ENCODE peak calls at places on chromosomes 12 and 14, in nine cellular contexts. One of them, this sample, is unnamed. For H3K36me3, the result is how much of the 10 kb centered on the place peaks cover.

GRCh38 chr12:5864913-5865312 is 80.1 kb downstream of the ANO2 start:
- DNase-seq in IMR-90: no peak
- DNase-seq in H7: no peak
- DNase-seq in tibial artery: no peak
- DNase-seq in lung: no peak
- DNase-seq in body of pancreas: no peak
- DNase-seq in ovary: no peak
- DNase-seq in BE2C: no peak
- DNase-seq in esophagus squamous epithelium: no peak
- DNase-seq in this sample: no peak

GRCh38 chr12:275784-276183 is 13.1 kb upstream of the SLC6A13 start:
- DNase-seq in IMR-90: no peak
- DNase-seq in H7: no peak
- DNase-seq in tibial artery: no peak
- DNase-seq in lung: no peak
- DNase-seq in body of pancreas: no peak
- DNase-seq in ovary: no peak
- DNase-seq in BE2C: no peak
- DNase-seq in esophagus squamous epithelium: no peak
- DNase-seq in this sample: no peak

GRCh38 chr12:77152623-77153193 is 87.3 kb upstream of the E2F7 start:
- DNase-seq in IMR-90: peak
- DNase-seq in H7: peak
- DNase-seq in tibial artery: no peak
- DNase-seq in lung: no peak
- DNase-seq in body of pancreas: no peak
- DNase-seq in ovary: no peak
- DNase-seq in BE2C: no peak
- DNase-seq in esophagus squamous epithelium: no peak
- DNase-seq in this sample: no peak

GRCh38 chr14:97267509-97267908 is 470.3 kb downstream of the VRK1 start:
- DNase-seq in IMR-90: no peak
- DNase-seq in H7: no peak
- DNase-seq in tibial artery: no peak
- DNase-seq in lung: no peak
- DNase-seq in body of pancreas: no peak
- DNase-seq in ovary: no peak
- DNase-seq in BE2C: no peak
- DNase-seq in esophagus squamous epithelium: no peak
- DNase-seq in this sample: no peak

GRCh38 chr12:106302401-106303201 is at the start of gene TCP11L2:
- DNase-seq in IMR-90: peak
- DNase-seq in H7: peak
- DNase-seq in tibial artery: peak
- DNase-seq in lung: peak
- DNase-seq in body of pancreas: peak
- DNase-seq in ovary: peak
- DNase-seq in BE2C: peak
- DNase-seq in esophagus squamous epithelium: peak
- DNase-seq in this sample: peak

GRCh38 chr12:5492562-5492961 is 60.7 kb downstream of the NTF3 start:
- DNase-seq in IMR-90: no peak
- DNase-seq in H7: no peak
- DNase-seq in tibial artery: no peak
- DNase-seq in lung: no peak
- DNase-seq in body of pancreas: no peak
- DNase-seq in ovary: no peak
- DNase-seq in BE2C: no peak
- DNase-seq in esophagus squamous epithelium: no peak
- DNase-seq in this sample: no peak

GRCh38 chr14:100295376-100296105 is 10.7 kb downstream of the SLC25A29 start:
- DNase-seq in IMR-90: no peak
- DNase-seq in H7: no peak
- DNase-seq in tibial artery: peak
- DNase-seq in lung: no peak
- DNase-seq in body of pancreas: no peak
- DNase-seq in ovary: no peak
- DNase-seq in BE2C: no peak
- DNase-seq in esophagus squamous epithelium: no peak
- DNase-seq in this sample: no peak

GRCh38 chr12:42987216-42987631 is 397.7 kb upstream of the PRICKLE1 start:
- DNase-seq in IMR-90: no peak
- DNase-seq in H7: no peak
- DNase-seq in tibial artery: no peak
- DNase-seq in lung: no peak
- DNase-seq in body of pancreas: peak
- DNase-seq in ovary: no peak
- DNase-seq in BE2C: peak
- DNase-seq in esophagus squamous epithelium: no peak
- DNase-seq in this sample: no peak

GRCh38 chr12:120642086-120642485 is 1.7 kb downstream of the CABP1 start:
- DNase-seq in IMR-90: no peak
- DNase-seq in H7: no peak
- DNase-seq in tibial artery: no peak
- DNase-seq in lung: no peak
- DNase-seq in body of pancreas: no peak
- DNase-seq in ovary: no peak
- DNase-seq in BE2C: no peak
- DNase-seq in esophagus squamous epithelium: no peak
- DNase-seq in this sample: no peak

GRCh38 chr12:22377731-22378496 is 43.4 kb upstream of the ST8SIA1 start:
- DNase-seq in IMR-90: no peak
- DNase-seq in H7: no peak
- DNase-seq in tibial artery: no peak
- DNase-seq in lung: no peak
- DNase-seq in body of pancreas: no peak
- DNase-seq in ovary: no peak
- DNase-seq in BE2C: no peak
- DNase-seq in esophagus squamous epithelium: no peak
- DNase-seq in this sample: no peak

GRCh38 chr12:96912943-96913342 is 5.9 kb downstream of the NEDD1 start:
- DNase-seq in IMR-90: no peak
- DNase-seq in H7: no peak
- DNase-seq in tibial artery: no peak
- DNase-seq in lung: no peak
- DNase-seq in body of pancreas: no peak
- DNase-seq in ovary: no peak
- DNase-seq in BE2C: no peak
- DNase-seq in esophagus squamous epithelium: no peak
- DNase-seq in this sample: no peak

GRCh38 chr12:96907681-96908163 is 665 bp downstream of the NEDD1 start:
- DNase-seq in IMR-90: peak
- DNase-seq in H7: peak
- DNase-seq in tibial artery: no peak
- DNase-seq in lung: no peak
- DNase-seq in body of pancreas: no peak
- DNase-seq in ovary: no peak
- DNase-seq in BE2C: peak
- DNase-seq in esophagus squamous epithelium: no peak
- DNase-seq in this sample: peak

GRCh38 chr12:96906849-96907664 is at the start of gene NEDD1:
- DNase-seq in IMR-90: peak
- DNase-seq in H7: peak
- DNase-seq in tibial artery: peak
- DNase-seq in lung: peak
- DNase-seq in body of pancreas: peak
- DNase-seq in ovary: peak
- DNase-seq in BE2C: peak
- DNase-seq in esophagus squamous epithelium: no peak
- DNase-seq in this sample: peak

GRCh38 chr12:96908170-96908675 is 1.2 kb downstream of the NEDD1 start:
- DNase-seq in IMR-90: no peak
- DNase-seq in H7: no peak
- DNase-seq in tibial artery: no peak
- DNase-seq in lung: no peak
- DNase-seq in body of pancreas: no peak
- DNase-seq in ovary: no peak
- DNase-seq in BE2C: no peak
- DNase-seq in esophagus squamous epithelium: no peak
- DNase-seq in this sample: peak

GRCh38 chr12:96912261-96912660 is 5.2 kb downstream of the NEDD1 start:
- DNase-seq in IMR-90: no peak
- DNase-seq in H7: no peak
- DNase-seq in tibial artery: no peak
- DNase-seq in lung: no peak
- DNase-seq in body of pancreas: no peak
- DNase-seq in ovary: no peak
- DNase-seq in BE2C: no peak
- DNase-seq in esophagus squamous epithelium: no peak
- DNase-seq in this sample: no peak
- H3K36me3 ChIP-seq in IMR-90: under half
- H3K36me3 ChIP-seq in H7: under half
- H3K36me3 ChIP-seq in tibial artery: under half
- H3K36me3 ChIP-seq in lung: under half
- H3K36me3 ChIP-seq in body of pancreas: under half
- H3K36me3 ChIP-seq in ovary: under half
- H3K36me3 ChIP-seq in BE2C: under half
- H3K36me3 ChIP-seq in esophagus squamous epithelium: under half
- H3K36me3 ChIP-seq in this sample: under half

GRCh38 chr14:22566845-22567244 is 22.2 kb downstream of the DAD1 start:
- DNase-seq in IMR-90: no peak
- DNase-seq in H7: no peak
- DNase-seq in tibial artery: no peak
- DNase-seq in lung: no peak
- DNase-seq in body of pancreas: no peak
- DNase-seq in ovary: no peak
- DNase-seq in BE2C: no peak
- DNase-seq in esophagus squamous epithelium: no peak
- DNase-seq in this sample: no peak

GRCh38 chr14:22570132-22570949 is 18.7 kb downstream of the DAD1 start:
- DNase-seq in IMR-90: peak
- DNase-seq in H7: peak
- DNase-seq in tibial artery: no peak
- DNase-seq in lung: peak
- DNase-seq in body of pancreas: peak
- DNase-seq in ovary: peak
- DNase-seq in BE2C: peak
- DNase-seq in esophagus squamous epithelium: no peak
- DNase-seq in this sample: peak

GRCh38 chr14:22567437-22567836 is 21.6 kb downstream of the DAD1 start:
- DNase-seq in IMR-90: no peak
- DNase-seq in H7: no peak
- DNase-seq in tibial artery: no peak
- DNase-seq in lung: no peak
- DNase-seq in body of pancreas: no peak
- DNase-seq in ovary: no peak
- DNase-seq in BE2C: no peak
- DNase-seq in esophagus squamous epithelium: no peak
- DNase-seq in this sample: no peak

GRCh38 chr14:22569749-22570131 is 19.3 kb downstream of the DAD1 start:
- DNase-seq in IMR-90: no peak
- DNase-seq in H7: no peak
- DNase-seq in tibial artery: no peak
- DNase-seq in lung: no peak
- DNase-seq in body of pancreas: no peak
- DNase-seq in ovary: no peak
- DNase-seq in BE2C: no peak
- DNase-seq in esophagus squamous epithelium: no peak
- DNase-seq in this sample: no peak

GRCh38 chr14:22569106-22569748 is 19.8 kb downstream of the DAD1 start:
- DNase-seq in IMR-90: peak
- DNase-seq in H7: no peak
- DNase-seq in tibial artery: no peak
- DNase-seq in lung: no peak
- DNase-seq in body of pancreas: no peak
- DNase-seq in ovary: no peak
- DNase-seq in BE2C: no peak
- DNase-seq in esophagus squamous epithelium: no peak
- DNase-seq in this sample: no peak
- H3K36me3 ChIP-seq in IMR-90: under half
- H3K36me3 ChIP-seq in H7: under half
- H3K36me3 ChIP-seq in tibial artery: under half
- H3K36me3 ChIP-seq in lung: under half
- H3K36me3 ChIP-seq in body of pancreas: under half
- H3K36me3 ChIP-seq in ovary: under half
- H3K36me3 ChIP-seq in BE2C: under half
- H3K36me3 ChIP-seq in esophagus squamous epithelium: under half
- H3K36me3 ChIP-seq in this sample: under half

GRCh38 chr14:39097159-39097558 is 5.9 kb downstream of the SEC23A start:
- DNase-seq in IMR-90: peak
- DNase-seq in H7: peak
- DNase-seq in tibial artery: no peak
- DNase-seq in lung: no peak
- DNase-seq in body of pancreas: no peak
- DNase-seq in ovary: no peak
- DNase-seq in BE2C: no peak
- DNase-seq in esophagus squamous epithelium: no peak
- DNase-seq in this sample: peak

GRCh38 chr14:39091716-39092115 is 11.3 kb downstream of the SEC23A start:
- DNase-seq in IMR-90: no peak
- DNase-seq in H7: no peak
- DNase-seq in tibial artery: no peak
- DNase-seq in lung: no peak
- DNase-seq in body of pancreas: no peak
- DNase-seq in ovary: no peak
- DNase-seq in BE2C: no peak
- DNase-seq in esophagus squamous epithelium: no peak
- DNase-seq in this sample: no peak

GRCh38 chr14:39090548-39091111 is 12.4 kb downstream of the SEC23A start:
- DNase-seq in IMR-90: no peak
- DNase-seq in H7: no peak
- DNase-seq in tibial artery: no peak
- DNase-seq in lung: no peak
- DNase-seq in body of pancreas: no peak
- DNase-seq in ovary: no peak
- DNase-seq in BE2C: no peak
- DNase-seq in esophagus squamous epithelium: no peak
- DNase-seq in this sample: no peak

GRCh38 chr14:39099748-39100147 is 3.3 kb downstream of the SEC23A start:
- DNase-seq in IMR-90: no peak
- DNase-seq in H7: no peak
- DNase-seq in tibial artery: no peak
- DNase-seq in lung: no peak
- DNase-seq in body of pancreas: no peak
- DNase-seq in ovary: no peak
- DNase-seq in BE2C: no peak
- DNase-seq in esophagus squamous epithelium: no peak
- DNase-seq in this sample: no peak

GRCh38 chr14:39094515-39094914 is 8.5 kb downstream of the SEC23A start:
- DNase-seq in IMR-90: no peak
- DNase-seq in H7: no peak
- DNase-seq in tibial artery: no peak
- DNase-seq in lung: no peak
- DNase-seq in body of pancreas: no peak
- DNase-seq in ovary: no peak
- DNase-seq in BE2C: no peak
- DNase-seq in esophagus squamous epithelium: no peak
- DNase-seq in this sample: no peak
- H3K36me3 ChIP-seq in IMR-90: under half
- H3K36me3 ChIP-seq in H7: under half
- H3K36me3 ChIP-seq in tibial artery: half or more
- H3K36me3 ChIP-seq in lung: under half
- H3K36me3 ChIP-seq in body of pancreas: under half
- H3K36me3 ChIP-seq in ovary: under half
- H3K36me3 ChIP-seq in BE2C: under half
- H3K36me3 ChIP-seq in esophagus squamous epithelium: under half
- H3K36me3 ChIP-seq in this sample: under half

DNA sequence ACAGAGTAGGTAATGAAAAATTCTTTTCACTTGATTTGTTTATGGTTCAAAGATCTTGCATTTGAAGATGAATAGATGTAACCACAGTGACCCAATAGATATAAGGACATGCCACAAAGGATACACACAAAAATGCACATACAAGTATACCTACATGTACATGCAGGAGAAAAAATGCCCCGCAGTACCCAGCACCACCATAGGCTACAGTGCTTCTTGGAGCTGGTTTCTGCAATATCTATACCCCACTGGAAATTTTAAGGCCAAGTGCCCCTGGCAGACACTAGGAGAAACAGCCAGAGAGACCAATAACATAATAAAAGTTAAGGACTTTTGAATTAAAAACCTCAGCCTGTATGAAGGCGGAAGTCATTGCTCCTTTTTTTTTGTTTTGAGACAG is 12.1 kb upstream of the STAC3 start:
- DNase-seq in IMR-90: no peak
- DNase-seq in H7: no peak
- DNase-seq in tibial artery: no peak
- DNase-seq in lung: no peak
- DNase-seq in body of pancreas: no peak
- DNase-seq in ovary: no peak
- DNase-seq in BE2C: no peak
- DNase-seq in esophagus squamous epithelium: no peak
- DNase-seq in this sample: no peak
- H3K36me3 ChIP-seq in IMR-90: under half
- H3K36me3 ChIP-seq in H7: under half
- H3K36me3 ChIP-seq in tibial artery: under half
- H3K36me3 ChIP-seq in lung: under half
- H3K36me3 ChIP-seq in body of pancreas: under half
- H3K36me3 ChIP-seq in ovary: under half
- H3K36me3 ChIP-seq in BE2C: under half
- H3K36me3 ChIP-seq in esophagus squamous epithelium: under half
- H3K36me3 ChIP-seq in this sample: under half

This sample was measured in CD4-positive, alpha-beta memory T cell.